ENCODE peak calls at places on chromosomes 1 and 21, in four cellular contexts. One of them, this sample, is unnamed.

GRCh38 chr1:44053394-44053793 is 22.1 kb upstream of the SLC6A9 start:
- DNase-seq in HCT116: no peak
- DNase-seq in A549: no peak
- DNase-seq in SK-N-SH: no peak
- DNase-seq in this sample: no peak

GRCh38 chr21:30329203-30329868 is 8.2 kb downstream of the KRTAP27-1 start:
- DNase-seq in SK-N-SH: no peak
- DNase-seq in A549: no peak
- DNase-seq in HCT116: no peak
- DNase-seq in this sample: no peak

GRCh38 chr1:47409311-47410085 is 6.6 kb upstream of the FOXE3 start:
- DNase-seq in HCT116: no peak
- DNase-seq in A549: no peak
- DNase-seq in SK-N-SH: no peak
- DNase-seq in this sample: no peak

GRCh38 chr1:29650041-29650400 is 413.7 kb downstream of the PTPRU start:
- DNase-seq in A549: no peak
- DNase-seq in SK-N-SH: no peak
- DNase-seq in HCT116: no peak
- DNase-seq in this sample: no peak

GRCh38 chr1:151547119-151547899 is 7.2 kb downstream of the TUFT1 start:
- DNase-seq in A549: peak; percentile 88
- DNase-seq in SK-N-SH: no peak
- DNase-seq in HCT116: peak; percentile 35
- DNase-seq in this sample: peak; percentile 90

GRCh38 chr1:59779949-59780348 is 34.8 kb upstream of the HOOK1 start:
- DNase-seq in HCT116: no peak
- DNase-seq in A549: no peak
- DNase-seq in SK-N-SH: no peak
- DNase-seq in this sample: peak; percentile 64

GRCh38 chr1:173148971-173149370 is 58.2 kb downstream of the TNFSF4 start:
- DNase-seq in SK-N-SH: no peak
- DNase-seq in HCT116: no peak
- DNase-seq in A549: no peak
- DNase-seq in this sample: no peak

GRCh38 chr1:85596947-85597346 is 16.4 kb downstream of the CCN1 start:
- DNase-seq in HCT116: no peak
- DNase-seq in SK-N-SH: no peak
- DNase-seq in A549: no peak
- DNase-seq in this sample: no peak

GRCh38 chr1:171738921-171739320 is 2.9 kb downstream of the VAMP4 start:
- DNase-seq in A549: no peak
- DNase-seq in HCT116: no peak
- DNase-seq in SK-N-SH: no peak
- DNase-seq in this sample: no peak

GRCh38 chr1:181778630-181779285 is 282.8 kb downstream of the ZNF648 start:
- DNase-seq in A549: no peak
- DNase-seq in SK-N-SH: no peak
- DNase-seq in HCT116: no peak
- DNase-seq in this sample: no peak

DNA sequence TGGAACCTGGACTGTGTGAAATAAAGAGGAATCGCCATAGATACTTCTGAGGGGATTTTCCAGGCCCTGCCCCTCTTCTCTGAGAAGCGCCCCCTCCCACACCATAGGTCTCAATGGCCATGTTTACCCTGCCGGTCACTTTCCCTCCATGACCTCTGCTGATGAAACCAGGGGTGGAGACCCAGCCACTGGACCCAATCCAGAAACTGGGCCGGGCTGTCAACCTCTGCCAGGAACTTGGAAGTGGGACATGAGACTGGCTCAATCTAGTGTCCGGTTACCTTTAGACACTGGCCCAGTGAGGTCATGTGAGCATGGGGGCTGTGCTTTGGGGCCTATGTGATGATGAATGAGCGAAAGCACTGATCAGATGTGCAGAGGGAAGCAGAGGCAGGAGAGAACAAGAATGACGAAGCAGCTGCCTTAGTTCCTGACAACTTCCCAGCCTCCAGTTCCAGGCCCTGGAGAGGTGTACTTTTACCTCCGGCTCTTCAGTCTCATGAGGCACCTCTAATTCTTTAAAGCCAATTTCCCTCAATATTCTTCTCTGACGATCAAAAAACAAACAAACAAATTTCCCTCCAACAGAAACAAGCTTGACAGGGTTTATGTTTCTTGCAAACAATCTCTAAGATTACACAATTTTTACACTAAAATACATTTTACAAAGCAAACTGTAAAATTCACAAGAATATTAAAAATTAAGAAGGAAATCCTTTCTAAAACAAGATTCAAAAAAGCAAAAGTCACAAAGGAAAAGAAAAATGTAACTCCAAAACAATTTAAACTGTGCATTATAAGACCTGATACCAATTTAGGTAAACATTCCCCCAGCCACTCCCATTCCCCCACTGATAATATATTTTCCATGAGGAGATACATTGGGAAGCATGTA is 4.8 kb downstream of the ASAP3 start:
- DNase-seq in SK-N-SH: no peak
- DNase-seq in A549: no peak
- DNase-seq in HCT116: no peak
- DNase-seq in this sample: no peak
- TF ChIP-seq REST in SK-N-SH: no peak
- TF ChIP-seq REST in A549: no peak
- TF ChIP-seq REST in HCT116: no peak
- TF ChIP-seq REST in this sample: no peak

GRCh38 chr1:177969825-177970371 is at the start of gene SEC16B:
- DNase-seq in A549: peak; percentile 18
- DNase-seq in SK-N-SH: no peak
- DNase-seq in HCT116: no peak
- DNase-seq in this sample: peak; percentile 11
- TF ChIP-seq REST in A549: no peak
- TF ChIP-seq REST in SK-N-SH: no peak
- TF ChIP-seq REST in HCT116: no peak
- TF ChIP-seq REST in this sample: no peak

GRCh38 chr1:96998466-96998865 is 276.9 kb downstream of the PTBP2 start:
- DNase-seq in HCT116: no peak
- DNase-seq in A549: no peak
- DNase-seq in SK-N-SH: no peak
- DNase-seq in this sample: no peak
- TF ChIP-seq REST in HCT116: no peak
- TF ChIP-seq REST in A549: no peak
- TF ChIP-seq REST in SK-N-SH: no peak
- TF ChIP-seq REST in this sample: no peak

GRCh38 chr1:205972491-205973168 is 29.4 kb upstream of the SLC26A9 start:
- DNase-seq in SK-N-SH: peak; percentile 36
- DNase-seq in A549: no peak
- DNase-seq in HCT116: no peak
- DNase-seq in this sample: peak; percentile 43
- TF ChIP-seq REST in SK-N-SH: no peak
- TF ChIP-seq REST in A549: no peak
- TF ChIP-seq REST in HCT116: no peak
- TF ChIP-seq REST in this sample: no peak

GRCh38 chr1:226308723-226309397 is at the start of gene LIN9:
- DNase-seq in A549: peak; percentile 79
- DNase-seq in HCT116: peak; percentile 74
- DNase-seq in SK-N-SH: peak; percentile 95
- DNase-seq in this sample: peak; percentile 98
- TF ChIP-seq REST in A549: no peak
- TF ChIP-seq REST in HCT116: no peak
- TF ChIP-seq REST in SK-N-SH: no peak
- TF ChIP-seq REST in this sample: no peak

DNA sequence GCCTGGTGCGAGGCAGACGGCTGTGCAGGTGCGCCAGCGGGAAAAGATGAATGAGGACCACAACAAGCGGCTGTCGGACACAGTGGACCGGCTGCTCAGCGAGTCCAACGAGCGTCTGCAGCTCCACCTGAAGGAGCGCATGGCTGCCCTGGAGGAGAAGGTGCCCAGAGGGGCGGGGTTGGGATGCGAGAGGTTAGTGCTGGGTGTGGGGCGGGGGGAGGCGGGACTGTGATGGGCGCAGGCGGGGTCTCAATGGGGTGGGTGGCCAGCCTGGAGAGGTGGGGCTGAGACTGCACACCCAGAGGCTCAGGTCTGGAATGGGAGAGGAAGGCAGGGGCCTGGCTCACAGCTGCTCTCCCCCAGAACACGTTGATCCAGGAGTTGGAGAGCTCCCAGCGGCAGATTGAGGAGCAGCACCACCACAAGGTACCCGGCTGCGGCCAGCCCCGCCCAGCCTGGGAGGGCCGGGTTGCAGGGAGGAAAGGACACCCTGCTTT is 22.3 kb downstream of the PPFIA4 start:
- DNase-seq in SK-N-SH: no peak
- DNase-seq in A549: no peak
- DNase-seq in HCT116: no peak
- DNase-seq in this sample: peak; percentile 84
- TF ChIP-seq REST in SK-N-SH: no peak
- TF ChIP-seq REST in A549: no peak
- TF ChIP-seq REST in HCT116: no peak
- TF ChIP-seq REST in this sample: peak; percentile 43

GRCh38 chr1:70221241-70222077 is at the start of gene SRSF11:
- DNase-seq in SK-N-SH: peak; percentile 94
- DNase-seq in HCT116: peak; percentile 85
- DNase-seq in A549: peak; percentile 66
- DNase-seq in this sample: peak; percentile 97
- TF ChIP-seq REST in SK-N-SH: no peak
- TF ChIP-seq REST in HCT116: no peak
- TF ChIP-seq REST in A549: no peak
- TF ChIP-seq REST in this sample: no peak

This sample was measured in GM23338.